ENCODE peak calls at places on chromosomes 3 and 15, in five cellular contexts. B is adipocyte, Q is right atrium auricular region, S is GM23338, I is left ventricle myocardium inferior. R is an unnamed sample.
A peak's percentile ranks its signal among the peaks of the same experiment; 100 is the strongest.

GRCh38 chr3:72811551-72811950 is 36.7 kb downstream of the SHQ1 start:
- DNase-seq in B (no peak), Q (no peak), S (peak; percentile 71), I (no peak), R (no peak)

GRCh38 chr3:111156506-111156905 is 84.9 kb downstream of the NECTIN3 start:
- DNase-seq in B (no peak), Q (no peak), S (peak; percentile 35), I (no peak), R (no peak)

GRCh38 chr3:62035664-62036063 is 337.7 kb downstream of the FEZF2 start:
- DNase-seq in B (no peak), Q (no peak), S (no peak), I (no peak), R (no peak)

GRCh38 chr3:27500051-27500450 is 15.9 kb upstream of the SLC4A7 start:
- DNase-seq in B (peak; percentile 77), Q (no peak), S (no peak), I (no peak), R (no peak)

GRCh38 chr3:119664370-119664769 is 4.0 kb upstream of the POPDC2 start:
- DNase-seq in B (no peak), Q (no peak), S (no peak), I (no peak), R (no peak)

GRCh38 chr3:157594413-157594812 is 91.2 kb upstream of the VEPH1 start:
- DNase-seq in B (no peak), Q (no peak), S (peak; percentile 45), I (no peak), R (no peak)

GRCh38 chr3:194497799-194498575 is 11.2 kb upstream of the ATP13A3 start:
- DNase-seq in B (no peak), Q (peak; percentile 67), S (no peak), I (no peak), R (peak; percentile 55)

GRCh38 chr3:180072786-180073185 is 36.0 kb upstream of the PEX5L start:
- DNase-seq in B (no peak), Q (no peak), S (peak; percentile 63), I (no peak), R (no peak)

GRCh38 chr3:133838916-133839800 is 33.5 kb downstream of the SRPRB start:
- DNase-seq in B (no peak), Q (no peak), S (no peak), I (no peak), R (no peak)

GRCh38 chr3:159616234-159616825 is 372.3 kb upstream of the IL12A start:
- DNase-seq in B (peak; percentile 81), Q (no peak), S (peak; percentile 61), I (peak; percentile 31), R (peak; percentile 55)

GRCh38 chr3:152390647-152391046 is 121.9 kb downstream of the MBNL1 start:
- DNase-seq in B (no peak), Q (no peak), S (no peak), I (no peak), R (no peak)

GRCh38 chr3:49642708-49643145 is 31.4 kb upstream of the APEH start:
- DNase-seq in B (no peak), Q (no peak), S (no peak), I (no peak), R (no peak)

GRCh38 chr3:44555753-44556152 is 760 bp downstream of the ZKSCAN7 start:
- DNase-seq in B (peak; percentile 13), Q (no peak), S (peak; percentile 3), I (no peak), R (no peak)

GRCh38 chr3:178634975-178635374 is 98.7 kb downstream of the KCNMB2 start:
- DNase-seq in B (no peak), Q (no peak), S (no peak), I (no peak), R (no peak)

GRCh38 chr3:156474560-156475389 is 80.1 kb downstream of the SSR3 start:
- DNase-seq in B (no peak), Q (no peak), S (peak; percentile 66), I (no peak), R (no peak)

GRCh38 chr15:29818141-29818540 is 4.1 kb downstream of the TJP1 start:
- DNase-seq in B (no peak), Q (no peak), S (no peak), I (no peak), R (no peak)

GRCh38 chr3:28949580-28949979 is 331.3 kb upstream of the RBMS3 start:
- DNase-seq in B (no peak), Q (no peak), S (no peak), I (no peak), R (no peak)

GRCh38 chr3:157276801-157277200 is 116.9 kb upstream of the CCNL1 start:
- DNase-seq in B (no peak), Q (no peak), S (no peak), I (no peak), R (no peak)

GRCh38 chr3:112672716-112673506 is 32.0 kb upstream of the CCDC80 start:
- DNase-seq in B (no peak), Q (no peak), S (no peak), I (no peak), R (no peak)

GRCh38 chr3:141355242-141355641 is 13.1 kb upstream of the ZBTB38 start:
- DNase-seq in B (no peak), Q (no peak), S (no peak), I (no peak), R (no peak)

GRCh38 chr3:141362736-141363135 is 5.6 kb upstream of the ZBTB38 start:
- DNase-seq in B (no peak), Q (no peak), S (no peak), I (no peak), R (no peak)

GRCh38 chr3:141365206-141365605 is 3.1 kb upstream of the ZBTB38 start:
- DNase-seq in B (no peak), Q (no peak), S (no peak), I (no peak), R (no peak)

GRCh38 chr3:141366285-141367037 is 1.8 kb upstream of the ZBTB38 start:
- DNase-seq in B (peak; percentile 88), Q (peak; percentile 66), S (no peak), I (peak; percentile 34), R (peak; percentile 61)

GRCh38 chr3:141360888-141361598 is 7.3 kb upstream of the ZBTB38 start:
- DNase-seq in B (peak; percentile 91), Q (no peak), S (peak; percentile 78), I (no peak), R (no peak)
- H3K4me3 ChIP-seq in B (peak overlapping the region; percentile 80), Q (no peak overlapping the region), S (no peak overlapping the region), I (peak overlapping the region; percentile 39), R (peak overlapping the region; percentile 25)

DNA sequence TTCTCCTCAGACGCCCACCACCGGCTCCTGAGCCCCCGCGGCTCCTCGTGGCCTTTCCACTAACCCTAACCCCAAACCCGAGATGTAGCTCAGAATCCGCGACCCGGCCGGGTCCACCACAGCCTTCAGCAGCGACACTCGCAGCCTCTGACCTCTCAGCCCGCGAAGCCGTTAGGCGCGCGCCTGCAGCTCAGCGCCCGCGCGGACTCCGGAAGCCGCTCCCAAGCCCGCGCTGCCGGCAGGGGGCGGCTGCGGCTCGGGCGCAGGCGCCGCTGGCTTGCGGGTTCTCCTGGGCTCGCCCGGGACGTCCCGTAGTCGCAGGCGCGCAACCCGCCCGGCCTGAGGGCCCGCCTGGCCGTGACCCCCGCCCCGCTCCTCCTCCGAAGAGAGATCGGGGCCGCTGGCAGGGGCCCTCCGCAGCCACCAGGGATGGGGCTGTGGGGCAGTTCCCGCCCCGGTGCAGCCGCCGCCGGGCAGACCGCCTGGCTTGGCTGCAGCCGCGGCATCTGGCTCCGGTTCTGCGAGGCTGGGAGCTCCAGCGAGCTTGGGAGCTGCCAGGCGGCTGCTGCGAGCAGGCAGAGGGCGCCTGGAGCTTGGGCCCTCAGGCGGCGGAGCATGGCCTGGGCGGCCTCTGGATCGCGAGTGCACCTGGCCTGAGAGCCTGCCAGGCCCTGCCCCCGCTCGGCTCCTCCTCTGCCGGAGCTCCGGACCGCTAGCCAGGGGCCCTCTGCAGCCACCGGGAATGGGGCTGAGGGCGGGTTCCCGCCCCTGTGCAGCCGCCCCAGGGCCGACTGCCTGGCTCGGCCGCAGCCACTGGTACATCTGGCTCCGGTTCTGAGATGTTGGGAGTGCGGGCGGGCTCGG is 120.7 kb downstream of the LMLN start:
- DNase-seq in B (peak; percentile 90), Q (no peak), S (peak; percentile 89), I (peak; percentile 69), R (peak; percentile 77)
- H3K4me3 ChIP-seq in B (peak overlapping the region; percentile 71), Q (peak overlapping the region; percentile 47), S (peak overlapping the region; percentile 71), I (peak overlapping the region; percentile 69), R (peak overlapping the region; percentile 37)

GRCh38 chr15:73368301-73369072 is at the start of gene HCN4:
- DNase-seq in B (peak; percentile 39), Q (no peak), S (peak; percentile 94), I (peak; percentile 47), R (no peak)

GRCh38 chr15:73366766-73367623 is 1.8 kb downstream of the HCN4 start:
- DNase-seq in B (no peak), Q (no peak), S (peak; percentile 65), I (no peak), R (no peak)

GRCh38 chr15:73369073-73369694 is 426 bp upstream of the HCN4 start:
- DNase-seq in B (no peak), Q (no peak), S (peak; percentile 69), I (no peak), R (no peak)

GRCh38 chr15:73370151-73370550 is 1.4 kb upstream of the HCN4 start:
- DNase-seq in B (no peak), Q (no peak), S (peak; percentile 36), I (no peak), R (no peak)

GRCh38 chr15:73367624-73368300 is 996 bp downstream of the HCN4 start:
- DNase-seq in B (peak; percentile 17), Q (no peak), S (peak; percentile 41), I (no peak), R (no peak)
- H3K4me3 ChIP-seq in B (no peak overlapping the region), Q (peak overlapping the region; percentile 56), S (peak overlapping the region; percentile 76), I (peak overlapping the region; percentile 69), R (peak overlapping the region; percentile 54)

DNA sequence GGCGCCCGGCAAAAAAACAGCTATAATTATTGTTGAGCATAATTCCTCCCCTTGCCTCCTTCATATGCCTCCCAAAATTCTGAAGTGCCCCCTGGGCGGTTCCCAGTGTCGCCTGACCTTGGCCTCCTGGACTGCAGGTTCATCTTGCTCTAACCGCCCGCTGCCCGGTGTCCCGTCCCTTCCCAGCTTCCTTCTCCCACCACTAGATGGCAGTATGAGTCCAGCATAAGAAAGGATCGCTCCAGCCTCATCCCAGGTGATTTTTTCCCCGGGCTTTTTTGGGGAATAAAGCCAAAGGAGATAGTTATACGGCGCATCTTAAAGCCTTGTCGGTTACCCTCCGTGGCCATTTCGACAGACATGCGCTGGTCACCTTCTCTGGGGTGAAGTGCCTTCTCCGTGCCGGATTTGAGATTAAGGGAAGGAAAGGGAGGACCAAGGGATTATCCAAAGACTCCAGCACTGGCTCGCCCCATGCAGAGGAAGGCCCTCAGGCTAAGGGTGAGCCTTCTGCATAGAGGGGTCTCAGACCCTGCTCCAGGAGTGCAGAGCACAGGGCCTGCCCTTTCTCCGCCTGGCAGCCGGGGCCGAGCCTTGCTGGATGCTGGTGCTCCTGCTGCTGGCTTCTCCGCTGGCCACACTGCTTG is 45.8 kb upstream of the TRA2B start:
- DNase-seq in B (peak; percentile 91), Q (peak; percentile 79), S (peak; percentile 95), I (peak; percentile 36), R (peak; percentile 75)
- H3K4me3 ChIP-seq in B (no peak overlapping the region), Q (no peak overlapping the region), S (peak overlapping the region; percentile 52), I (no peak overlapping the region), R (no peak overlapping the region)

GRCh38 chr15:64905119-64905831 is 6.4 kb upstream of the ANKDD1A start:
- DNase-seq in B (peak; percentile 90), Q (peak; percentile 76), S (peak; percentile 98), I (peak; percentile 84), R (peak; percentile 79)
- H3K4me3 ChIP-seq in B (peak overlapping the region; percentile 70), Q (peak overlapping the region; percentile 38), S (peak overlapping the region; percentile 48), I (peak overlapping the region; percentile 55), R (peak overlapping the region; percentile 32)

DNA sequence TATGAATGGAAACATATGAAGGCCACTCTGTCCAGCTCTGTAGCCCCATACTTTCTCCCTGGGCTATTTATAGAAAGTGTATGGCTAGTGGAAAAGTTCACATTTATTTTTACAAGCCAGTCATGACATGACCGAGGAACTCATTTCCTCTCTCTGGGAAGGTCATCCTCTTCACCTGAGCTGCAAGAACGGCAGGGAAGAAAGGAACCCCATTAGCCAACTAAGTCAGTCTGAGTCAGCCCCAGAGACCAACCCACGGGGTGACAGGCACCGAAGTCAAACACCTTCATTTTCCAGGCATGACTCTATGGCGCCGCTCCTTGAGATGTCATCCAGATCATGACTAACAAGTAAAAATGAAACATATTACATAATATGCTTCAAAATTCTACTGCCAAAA is 4.8 kb downstream of the PAQR9 start:
- DNase-seq in B (no peak), Q (no peak), S (no peak), I (no peak), R (no peak)
- H3K4me3 ChIP-seq in B (no peak overlapping the region), Q (no peak overlapping the region), S (no peak overlapping the region), I (peak overlapping the region; percentile 3), R (no peak overlapping the region)

R was measured in transverse colon.